ENCODE peak calls at places on chromosomes 16 and 17, in four cellular contexts. H, I, P and L are unnamed samples.

GRCh38 chr17:71828182-71828596 is 292.6 kb upstream of the SOX9 start:
- DNase-seq in H (no peak), I (no peak), P (peak), L (no peak)

GRCh38 chr17:73419051-73419450 is 107.2 kb upstream of the CDC42EP4 start:
- DNase-seq in H (no peak), I (no peak), P (no peak), L (no peak)

GRCh38 chr16:89170346-89171215 is 967 bp upstream of the CDH15 start:
- DNase-seq in H (no peak), I (no peak), P (no peak), L (no peak)

GRCh38 chr17:35448899-35449227 is 297 bp upstream of the SLFN13 start:
- DNase-seq in H (no peak), I (no peak), P (no peak), L (no peak)

GRCh38 chr17:5122586-5123342 is 6.9 kb downstream of the USP6 start:
- DNase-seq in H (no peak), I (no peak), P (peak), L (no peak)

GRCh38 chr17:10614536-10615155 is 42.5 kb downstream of the MYH3 start:
- DNase-seq in H (no peak), I (no peak), P (peak), L (peak)

GRCh38 chr17:36661688-36662087 is 60.3 kb downstream of the MRM1 start:
- DNase-seq in H (no peak), I (no peak), P (no peak), L (no peak)

GRCh38 chr17:73123606-73124320 is 31.3 kb upstream of the SLC39A11 start:
- DNase-seq in H (no peak), I (no peak), P (no peak), L (no peak)

GRCh38 chr17:78957076-78957475 is 22.6 kb downstream of the LGALS3BP start:
- DNase-seq in H (no peak), I (no peak), P (no peak), L (no peak)

GRCh38 chr16:2838928-2839327 is 8.8 kb downstream of the ZG16B start:
- DNase-seq in H (no peak), I (peak), P (peak), L (peak)

GRCh38 chr16:73032548-73033270 is 15.2 kb downstream of the ZFHX3 start:
- DNase-seq in H (no peak), I (no peak), P (no peak), L (no peak)

GRCh38 chr16:84929421-84930297 is 81.7 kb downstream of the ZDHHC7 start:
- DNase-seq in H (no peak), I (peak), P (no peak), L (no peak)

GRCh38 chr17:36608794-36609497 is 7.6 kb downstream of the MRM1 start:
- DNase-seq in H (no peak), I (peak), P (peak), L (peak)

GRCh38 chr16:66949472-66949871 is 11.6 kb upstream of the CES3 start:
- DNase-seq in H (no peak), I (no peak), P (no peak), L (no peak)

GRCh38 chr17:8803531-8804416 is 4.6 kb upstream of the MFSD6L start:
- DNase-seq in H (no peak), I (no peak), P (no peak), L (no peak)

GRCh38 chr16:17408955-17409441 is 61.8 kb downstream of the XYLT1 start:
- DNase-seq in H (no peak), I (no peak), P (no peak), L (no peak)